ENCODE peak calls at places on chromosomes 13 and 19, in seven cellular contexts. I is PC-9; X is left lung; U is Caco-2; V is CD8-positive, alpha-beta T cell; M is H9; A is fibroblast of the aortic adventitia. P is an unnamed sample.

GRCh38 chr19:49932731-49933131 is 3.4 kb upstream of the NUP62 start:
- DNase-seq in I (no peak), X (peak), U (no peak), V (peak), M (no peak), A (no peak), P (no peak)

GRCh38 chr19:49793561-49793840 is 19.6 kb downstream of the FUZ start:
- DNase-seq in I (peak), X (no peak), U (no peak), V (no peak), M (no peak), A (no peak), P (no peak)

GRCh38 chr19:48970923-48971395 is 5.8 kb downstream of the FTL start:
- DNase-seq in I (peak), X (peak), U (peak), V (peak), M (peak), A (peak), P (peak)

GRCh38 chr13:101757446-101758039 is 305.1 kb downstream of the ITGBL1 start:
- DNase-seq in I (no peak), X (no peak), U (no peak), V (no peak), M (no peak), A (peak), P (peak)

GRCh38 chr19:3026768-3027167 is 2.3 kb downstream of the TLE2 start:
- DNase-seq in I (no peak), X (no peak), U (no peak), V (no peak), M (no peak), A (no peak), P (no peak)

GRCh38 chr13:21079761-21080730 is 18.7 kb upstream of the LATS2 start:
- DNase-seq in I (peak), X (no peak), U (peak), V (no peak), M (no peak), A (peak), P (peak)

GRCh38 chr13:74841123-74841522 is 640.8 kb downstream of the TBC1D4 start:
- DNase-seq in I (no peak), X (no peak), U (no peak), V (no peak), M (no peak), A (no peak), P (no peak)

GRCh38 chr19:33248553-33248953 is 22.9 kb upstream of the SLC7A10 start:
- DNase-seq in I (no peak), X (peak), U (no peak), V (no peak), M (no peak), A (no peak), P (no peak)

GRCh38 chr13:59948686-59949085 is 215.0 kb downstream of the DIAPH3 start:
- DNase-seq in I (no peak), X (no peak), U (no peak), V (no peak), M (no peak), A (no peak), P (no peak)

GRCh38 chr19:49643466-49643865 is 1.5 kb downstream of the SCAF1 start:
- DNase-seq in I (no peak), X (no peak), U (no peak), V (no peak), M (no peak), A (no peak), P (no peak)

GRCh38 chr19:14139944-14140343 is 3.6 kb upstream of the ASF1B start:
- DNase-seq in I (peak), X (peak), U (no peak), V (no peak), M (no peak), A (no peak), P (no peak)

GRCh38 chr13:69904784-69905183 is 202.8 kb upstream of the ATXN8OS start:
- DNase-seq in I (no peak), X (no peak), U (no peak), V (no peak), M (no peak), A (no peak), P (no peak)

GRCh38 chr19:47357788-47358680 is 8.9 kb downstream of the DHX34 start:
- DNase-seq in I (no peak), X (no peak), U (peak), V (no peak), M (peak), A (no peak), P (no peak)

GRCh38 chr13:56459291-56459690 is 681.4 kb upstream of the PRR20A start:
- DNase-seq in I (no peak), X (no peak), U (no peak), V (no peak), M (no peak), A (no peak), P (no peak)

GRCh38 chr13:22828081-22828480 is 352.7 kb upstream of the SGCG start:
- DNase-seq in I (no peak), X (no peak), U (no peak), V (no peak), M (no peak), A (no peak), P (no peak)

GRCh38 chr13:82438320-82438719 is 1444.0 kb downstream of the SLITRK1 start:
- DNase-seq in I (no peak), X (no peak), U (no peak), V (no peak), M (no peak), A (no peak), P (no peak)

GRCh38 chr19:17268754-17269153 is 1.5 kb downstream of the BABAM1 start:
- DNase-seq in I (no peak), X (no peak), U (no peak), V (no peak), M (no peak), A (no peak), P (no peak)

GRCh38 chr13:67754016-67754415 is 523.9 kb upstream of the PCDH9 start:
- DNase-seq in I (no peak), X (no peak), U (no peak), V (no peak), M (no peak), A (no peak), P (no peak)

GRCh38 chr19:45682117-45682516 is 9.6 kb downstream of the SNRPD2 start:
- DNase-seq in I (no peak), X (no peak), U (no peak), V (no peak), M (no peak), A (no peak), P (no peak)

GRCh38 chr13:100573121-100573520 is 15.5 kb downstream of the GGACT start:
- DNase-seq in I (peak), X (no peak), U (peak), V (peak), M (peak), A (peak), P (peak)

GRCh38 chr19:32201211-32201610 is 144.2 kb upstream of the ZNF507 start:
- DNase-seq in I (no peak), X (no peak), U (no peak), V (no peak), M (no peak), A (no peak), P (no peak)

GRCh38 chr19:13022859-13023636 is 27.8 kb downstream of the NFIX start:
- DNase-seq in I (no peak), X (peak), U (no peak), V (no peak), M (peak), A (peak), P (peak)

GRCh38 chr13:110298566-110299321 is 8.2 kb downstream of the COL4A1 start:
- DNase-seq in I (no peak), X (no peak), U (no peak), V (no peak), M (peak), A (no peak), P (peak)

GRCh38 chr13:27339299-27339698 is 68.7 kb downstream of the RASL11A start:
- DNase-seq in I (no peak), X (no peak), U (peak), V (peak), M (peak), A (peak), P (peak)

GRCh38 chr19:46344363-46344762 is 2.5 kb upstream of the PPP5C start:
- DNase-seq in I (no peak), X (no peak), U (no peak), V (no peak), M (no peak), A (no peak), P (no peak)

GRCh38 chr13:74243637-74244526 is 109.7 kb upstream of the KLF12 start:
- DNase-seq in I (no peak), X (no peak), U (no peak), V (no peak), M (no peak), A (peak), P (peak)

GRCh38 chr13:23643828-23644419 is 73.7 kb downstream of the TNFRSF19 start:
- DNase-seq in I (no peak), X (no peak), U (no peak), V (no peak), M (no peak), A (no peak), P (peak)

GRCh38 chr19:4061178-4061682 is 5.5 kb downstream of the ZBTB7A start:
- DNase-seq in I (peak), X (peak), U (no peak), V (no peak), M (peak), A (peak), P (no peak)

GRCh38 chr19:43474986-43475705 is 9.7 kb upstream of the LYPD3 start:
- DNase-seq in I (peak), X (peak), U (peak), V (peak), M (peak), A (peak), P (peak)

GRCh38 chr13:95784161-95784880 is 107.4 kb downstream of the DNAJC3 start:
- DNase-seq in I (no peak), X (no peak), U (no peak), V (no peak), M (no peak), A (peak), P (peak)

GRCh38 chr19:51256053-51256682 is 5.3 kb downstream of the SIGLECL1 start:
- DNase-seq in I (no peak), X (no peak), U (no peak), V (no peak), M (no peak), A (no peak), P (no peak)

GRCh38 chr13:79477968-79478367 is 3.0 kb upstream of the NDFIP2 start:
- DNase-seq in I (no peak), X (no peak), U (peak), V (no peak), M (peak), A (no peak), P (no peak)

GRCh38 chr19:51713319-51714285 is 10.2 kb downstream of the HAS1 start:
- DNase-seq in I (no peak), X (no peak), U (no peak), V (no peak), M (no peak), A (no peak), P (no peak)

GRCh38 chr19:33394006-33394722 is 20.7 kb downstream of the CEBPG start:
- DNase-seq in I (no peak), X (peak), U (no peak), V (no peak), M (no peak), A (peak), P (peak)

GRCh38 chr13:67125681-67126080 is 104.5 kb downstream of the PCDH9 start:
- DNase-seq in I (no peak), X (no peak), U (no peak), V (no peak), M (no peak), A (no peak), P (no peak)

GRCh38 chr19:5090780-5091575 is 122.1 kb downstream of the KDM4B start:
- DNase-seq in I (no peak), X (no peak), U (no peak), V (no peak), M (no peak), A (peak), P (peak)

GRCh38 chr13:77620138-77620537 is 77.3 kb upstream of the SLAIN1 start:
- DNase-seq in I (no peak), X (no peak), U (no peak), V (no peak), M (no peak), A (no peak), P (no peak)

GRCh38 chr19:11587302-11587972 is 9.8 kb upstream of the ZNF627 start:
- DNase-seq in I (peak), X (peak), U (peak), V (peak), M (peak), A (peak), P (peak)

GRCh38 chr19:4246767-4247593 is at the start of gene YJU2:
- DNase-seq in I (peak), X (peak), U (peak), V (peak), M (peak), A (peak), P (peak)

GRCh38 chr19:29662278-29662603 is 3.0 kb upstream of the PLEKHF1 start:
- DNase-seq in I (no peak), X (no peak), U (no peak), V (no peak), M (no peak), A (no peak), P (no peak)
- TF ChIP-seq CTCF in I (no peak), X (no peak), U (no peak), V (no peak), M (no peak), A (no peak), P (no peak)

GRCh38 chr19:18814063-18814462 is 17.7 kb upstream of the UPF1 start:
- DNase-seq in I (no peak), X (no peak), U (no peak), V (no peak), M (no peak), A (peak), P (peak)
- TF ChIP-seq CTCF in I (no peak), X (no peak), U (no peak), V (no peak), M (no peak), A (peak), P (peak)

GRCh38 chr13:40562975-40563349 is 103.5 kb downstream of the FOXO1 start:
- DNase-seq in I (no peak), X (peak), U (no peak), V (no peak), M (no peak), A (no peak), P (no peak)

GRCh38 chr13:40565282-40566148 is 100.9 kb downstream of the FOXO1 start:
- DNase-seq in I (no peak), X (no peak), U (no peak), V (no peak), M (no peak), A (no peak), P (no peak)

GRCh38 chr13:40563350-40564125 is 102.9 kb downstream of the FOXO1 start:
- DNase-seq in I (no peak), X (no peak), U (peak), V (no peak), M (no peak), A (no peak), P (peak)

GRCh38 chr13:40566811-40567210 is 99.6 kb downstream of the FOXO1 start:
- DNase-seq in I (no peak), X (no peak), U (no peak), V (no peak), M (no peak), A (no peak), P (no peak)

GRCh38 chr13:40564342-40564997 is 102.0 kb downstream of the FOXO1 start:
- DNase-seq in I (no peak), X (no peak), U (no peak), V (no peak), M (no peak), A (no peak), P (peak)
- TF ChIP-seq CTCF in I (no peak), X (no peak), U (peak), V (no peak), M (peak), A (peak), P (peak)

GRCh38 chr13:24668955-24669354 is 11.3 kb upstream of the ATP12A start:
- DNase-seq in I (peak), X (peak), U (no peak), V (no peak), M (no peak), A (no peak), P (no peak)

GRCh38 chr13:24670174-24670573 is 10.0 kb upstream of the ATP12A start:
- DNase-seq in I (no peak), X (no peak), U (no peak), V (no peak), M (no peak), A (no peak), P (no peak)

GRCh38 chr13:24671367-24672117 is 8.7 kb upstream of the ATP12A start:
- DNase-seq in I (peak), X (no peak), U (peak), V (peak), M (peak), A (peak), P (peak)

GRCh38 chr13:24672141-24673132 is 7.8 kb upstream of the ATP12A start:
- DNase-seq in I (no peak), X (no peak), U (no peak), V (no peak), M (no peak), A (no peak), P (no peak)

GRCh38 chr13:24670927-24671326 is 9.3 kb upstream of the ATP12A start:
- DNase-seq in I (peak), X (no peak), U (peak), V (peak), M (peak), A (peak), P (peak)
- TF ChIP-seq CTCF in I (no peak), X (no peak), U (peak), V (peak), M (peak), A (peak), P (peak)

DNA sequence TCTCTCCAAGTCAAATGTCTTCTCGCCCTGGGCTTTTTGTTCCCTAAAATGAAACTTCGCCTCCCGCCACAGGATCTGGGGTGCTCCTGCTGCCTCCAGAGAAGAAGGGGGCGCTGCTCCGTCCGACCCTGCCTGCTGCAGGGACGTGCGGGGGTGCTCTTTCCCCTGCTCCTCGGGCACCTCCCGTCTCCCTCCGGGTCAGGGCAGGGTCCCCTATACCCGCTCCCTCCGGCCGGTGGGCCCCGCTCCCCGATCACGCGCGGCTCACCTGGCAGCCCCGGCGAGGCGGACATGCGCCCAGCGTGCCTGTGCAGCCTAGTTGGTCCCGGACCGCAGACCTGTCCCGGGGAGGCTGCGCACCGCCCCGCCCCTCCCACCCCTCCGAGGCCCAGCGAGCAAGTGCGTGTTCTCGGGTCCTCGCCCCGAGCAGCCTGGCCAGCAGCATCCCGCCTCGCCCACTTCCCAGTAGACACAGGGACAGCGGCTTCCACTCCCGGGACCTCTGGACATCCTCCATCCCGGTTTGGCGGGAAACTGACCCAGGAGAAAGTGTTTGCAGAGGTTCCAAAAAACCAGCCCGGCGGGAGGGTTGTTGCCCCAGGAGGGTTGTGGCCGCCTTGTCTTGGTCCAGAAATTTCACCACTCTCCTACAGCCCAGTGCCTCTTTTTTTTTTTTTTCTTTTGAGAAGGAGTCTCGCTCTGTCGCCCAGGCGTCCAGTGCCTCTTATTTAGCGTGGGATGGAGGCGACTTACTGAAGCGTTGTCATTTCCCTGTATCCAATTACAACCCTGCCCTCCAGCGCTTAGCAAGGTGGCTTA is at the start of gene OXGR1:
- DNase-seq in I (no peak), X (peak), U (peak), V (no peak), M (peak), A (no peak), P (no peak)
- TF ChIP-seq CTCF in I (no peak), X (no peak), U (peak), V (no peak), M (peak), A (no peak), P (no peak)

GRCh38 chr13:71672527-71672926 is 194.5 kb downstream of the DACH1 start:
- DNase-seq in I (no peak), X (no peak), U (peak), V (no peak), M (no peak), A (no peak), P (peak)

GRCh38 chr13:71677114-71677513 is 189.9 kb downstream of the DACH1 start:
- DNase-seq in I (no peak), X (no peak), U (no peak), V (no peak), M (no peak), A (no peak), P (no peak)

DNA sequence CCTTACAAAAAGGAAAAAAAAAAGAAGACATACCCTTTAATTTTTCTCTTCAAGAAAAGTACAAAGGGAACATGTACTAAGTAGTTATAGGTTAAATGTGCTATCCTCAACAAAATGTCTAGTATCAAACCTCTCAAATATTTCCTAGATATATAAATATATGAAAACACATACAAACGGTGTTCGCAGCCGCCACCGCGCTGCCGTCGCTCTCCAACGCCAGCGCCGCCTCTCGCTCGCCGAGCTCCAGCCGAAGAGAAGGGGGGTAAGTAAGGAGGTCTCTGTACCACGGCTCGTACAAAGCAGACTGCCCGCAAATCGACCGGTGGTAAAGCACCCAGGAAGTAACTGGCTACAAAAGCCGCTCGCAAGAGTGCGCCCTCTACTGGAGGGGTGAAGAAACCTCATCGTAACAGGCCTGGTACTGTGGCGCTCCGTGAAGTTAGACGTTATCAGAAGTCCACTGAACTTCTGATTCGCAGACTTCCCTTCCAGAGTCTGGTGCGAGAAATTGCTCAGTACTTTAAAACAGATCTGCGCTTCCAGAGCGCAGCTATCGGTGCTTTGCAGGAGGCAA is 192.1 kb downstream of the DACH1 start:
- DNase-seq in I (no peak), X (no peak), U (peak), V (no peak), M (peak), A (no peak), P (no peak)
- TF ChIP-seq CTCF in I (peak), X (no peak), U (no peak), V (no peak), M (peak), A (no peak), P (no peak)

DNA sequence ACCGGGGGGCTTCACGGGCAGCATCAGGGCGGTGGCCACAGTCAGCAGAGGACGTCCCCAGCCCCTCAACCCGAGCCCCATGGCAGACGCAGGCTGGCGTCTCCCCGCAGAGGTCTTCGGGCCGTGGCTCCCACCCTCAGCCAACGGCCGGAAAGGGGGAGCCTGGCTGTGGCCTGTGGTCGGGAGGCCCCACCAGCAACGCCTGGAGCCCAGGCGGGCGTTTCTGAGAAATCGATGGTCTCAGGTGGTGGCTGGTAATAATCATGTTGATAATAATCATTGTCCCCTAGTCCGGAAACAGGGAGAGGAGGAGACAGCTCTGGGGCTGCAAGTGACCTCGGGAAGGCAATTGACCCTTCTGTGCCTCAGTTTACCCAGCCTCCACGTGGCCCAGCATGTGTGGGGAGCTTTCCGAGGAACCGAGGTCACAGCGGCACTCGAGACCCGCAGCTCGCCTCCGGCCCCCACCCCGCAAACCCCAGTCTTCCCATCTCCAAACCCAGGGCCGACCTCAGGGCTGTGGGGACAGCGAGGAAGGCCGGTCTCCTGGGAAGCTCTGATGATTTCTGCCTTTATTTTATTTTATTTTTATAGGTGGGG is at the start of gene PRSS57:
- DNase-seq in I (no peak), X (no peak), U (no peak), V (no peak), M (no peak), A (no peak), P (no peak)
- TF ChIP-seq CTCF in I (no peak), X (no peak), U (no peak), V (no peak), M (no peak), A (no peak), P (no peak)